ENCODE peak calls at places on chromosome 5, in ten cellular contexts. J, O, T, U, I, E, F, L, R and K are unnamed samples.

GRCh38 chr5:25544652-25545249 is 900.0 kb upstream of the CDH10 start:
- DNase-seq in J (no peak), O (peak; percentile 33), T (no peak), U (no peak), I (peak; percentile 72), E (peak; percentile 59), F (no peak), L (peak; percentile 59), R (peak; percentile 12), K (peak; percentile 8)

GRCh38 chr5:32531885-32532520 is 53.4 kb upstream of the SUB1 start:
- DNase-seq in J (peak; percentile 24), O (no peak), T (no peak), U (no peak), I (peak; percentile 61), E (peak; percentile 84), F (peak; percentile 74), L (no peak), R (peak; percentile 6), K (peak; percentile 64)

GRCh38 chr5:102811962-102812361 is 56.9 kb downstream of the PAM start:
- DNase-seq in J (no peak), O (no peak), T (no peak), U (no peak), I (no peak), E (peak; percentile 11), F (peak; percentile 82), L (no peak), R (peak; percentile 80), K (no peak)

GRCh38 chr5:86666981-86667380 is 49.2 kb downstream of the COX7C start:
- DNase-seq in J (no peak), O (no peak), T (no peak), U (no peak), I (no peak), E (no peak), F (no peak), L (no peak), R (no peak), K (no peak)

GRCh38 chr5:77129386-77129785 is 42.3 kb upstream of the ZBED3 start:
- DNase-seq in J (no peak), O (peak; percentile 52), T (no peak), U (no peak), I (peak; percentile 56), E (peak; percentile 26), F (peak; percentile 13), L (peak; percentile 62), R (no peak), K (peak; percentile 43)

GRCh38 chr5:151087475-151087874 is 6.6 kb upstream of the TNIP1 start:
- DNase-seq in J (no peak), O (no peak), T (no peak), U (no peak), I (no peak), E (no peak), F (peak; percentile 59), L (no peak), R (no peak), K (no peak)

GRCh38 chr5:111143910-111144309 is 51.8 kb downstream of the WDR36 start:
- DNase-seq in J (no peak), O (no peak), T (no peak), U (no peak), I (no peak), E (no peak), F (peak; percentile 73), L (no peak), R (no peak), K (no peak)

GRCh38 chr5:160286947-160287346 is 25.4 kb downstream of the CCNJL start:
- DNase-seq in J (no peak), O (no peak), T (no peak), U (no peak), I (no peak), E (no peak), F (no peak), L (no peak), R (no peak), K (no peak)

GRCh38 chr5:10936486-10936885 is 175.5 kb upstream of the DAP start:
- DNase-seq in J (no peak), O (no peak), T (no peak), U (no peak), I (no peak), E (no peak), F (no peak), L (no peak), R (no peak), K (no peak)

GRCh38 chr5:78757269-78758053 is 108.9 kb upstream of the LHFPL2 start:
- DNase-seq in J (no peak), O (no peak), T (no peak), U (peak; percentile 8), I (no peak), E (no peak), F (peak; percentile 69), L (no peak), R (no peak), K (peak; percentile 17)

GRCh38 chr5:177426566-177427210 is at the start of gene GRK6:
- DNase-seq in J (peak; percentile 57), O (no peak), T (no peak), U (no peak), I (no peak), E (no peak), F (no peak), L (no peak), R (no peak), K (peak; percentile 76)

GRCh38 chr5:159340511-159340910 is 10.2 kb upstream of the IL12B start:
- DNase-seq in J (no peak), O (no peak), T (no peak), U (no peak), I (no peak), E (no peak), F (no peak), L (no peak), R (no peak), K (peak; percentile 37)

GRCh38 chr5:179342577-179342976 is 2.7 kb downstream of the ADAMTS2 start:
- DNase-seq in J (no peak), O (peak; percentile 50), T (no peak), U (no peak), I (peak; percentile 58), E (no peak), F (peak; percentile 59), L (peak; percentile 47), R (no peak), K (no peak)

GRCh38 chr5:41796061-41796460 is 74.2 kb downstream of the OXCT1 start:
- DNase-seq in J (no peak), O (no peak), T (no peak), U (no peak), I (no peak), E (no peak), F (no peak), L (no peak), R (no peak), K (no peak)

GRCh38 chr5:9927521-9927997 is 297.4 kb upstream of the TAS2R1 start:
- DNase-seq in J (no peak), O (no peak), T (no peak), U (no peak), I (no peak), E (no peak), F (peak; percentile 48), L (no peak), R (no peak), K (no peak)

GRCh38 chr5:83551826-83552225 is 80.3 kb downstream of the VCAN start:
- DNase-seq in J (no peak), O (no peak), T (no peak), U (no peak), I (no peak), E (no peak), F (peak; percentile 92), L (no peak), R (no peak), K (no peak)

GRCh38 chr5:6772886-6773285 is 59.7 kb downstream of the TENT4A start:
- DNase-seq in J (no peak), O (no peak), T (no peak), U (no peak), I (no peak), E (no peak), F (no peak), L (no peak), R (peak; percentile 26), K (no peak)

GRCh38 chr5:81506900-81507588 is 113.1 kb upstream of the ACOT12 start:
- DNase-seq in J (no peak), O (peak; percentile 23), T (no peak), U (no peak), I (peak; percentile 48), E (peak; percentile 80), F (peak; percentile 93), L (peak; percentile 50), R (peak; percentile 59), K (peak; percentile 36)

GRCh38 chr5:173283318-173284288 is 44.6 kb downstream of the STC2 start:
- DNase-seq in J (peak; percentile 39), O (peak; percentile 87), T (peak; percentile 61), U (peak; percentile 90), I (peak; percentile 88), E (peak; percentile 54), F (peak; percentile 49), L (peak; percentile 85), R (peak; percentile 58), K (peak; percentile 87)

GRCh38 chr5:158769702-158770101 is 330.0 kb downstream of the EBF1 start:
- DNase-seq in J (no peak), O (no peak), T (no peak), U (no peak), I (no peak), E (no peak), F (no peak), L (no peak), R (no peak), K (no peak)

GRCh38 chr5:88203977-88204735 is 64.5 kb downstream of the TMEM161B start:
- DNase-seq in J (peak; percentile 24), O (no peak), T (peak; percentile 30), U (no peak), I (no peak), E (no peak), F (peak; percentile 6), L (no peak), R (peak; percentile 0), K (peak; percentile 44)

GRCh38 chr5:172740483-172741205 is 30.4 kb downstream of the DUSP1 start:
- DNase-seq in J (no peak), O (no peak), T (no peak), U (peak; percentile 94), I (no peak), E (no peak), F (peak; percentile 93), L (no peak), R (no peak), K (no peak)

GRCh38 chr5:66807743-66808142 is 211.6 kb downstream of the MAST4 start:
- DNase-seq in J (no peak), O (no peak), T (no peak), U (no peak), I (no peak), E (peak; percentile 47), F (peak; percentile 55), L (no peak), R (peak; percentile 6), K (no peak)

GRCh38 chr5:2250365-2250950 is 367.7 kb upstream of the IRX4 start:
- DNase-seq in J (no peak), O (no peak), T (no peak), U (no peak), I (no peak), E (no peak), F (no peak), L (no peak), R (no peak), K (no peak)

GRCh38 chr5:68149189-68149588 is 66.4 kb upstream of the PIK3R1 start:
- DNase-seq in J (no peak), O (no peak), T (no peak), U (no peak), I (no peak), E (no peak), F (peak; percentile 83), L (no peak), R (no peak), K (no peak)

GRCh38 chr5:80192507-80193241 is 63.2 kb downstream of the SERINC5 start:
- DNase-seq in J (no peak), O (no peak), T (no peak), U (no peak), I (no peak), E (no peak), F (peak; percentile 51), L (no peak), R (no peak), K (no peak)

GRCh38 chr5:151151263-151151660 is 6.3 kb downstream of the ANXA6 start:
- DNase-seq in J (no peak), O (no peak), T (no peak), U (no peak), I (no peak), E (no peak), F (no peak), L (no peak), R (no peak), K (peak; percentile 25)

GRCh38 chr5:139872052-139872766 is 76.6 kb downstream of the PSD2 start:
- DNase-seq in J (no peak), O (peak; percentile 30), T (no peak), U (no peak), I (no peak), E (no peak), F (no peak), L (no peak), R (no peak), K (no peak)